ENCODE peak calls at places on chromosomes 1 and 21, in seven cellular contexts. N is tibial nerve, X is stomach, E is GM12878, R is transverse colon, Q is suprapubic skin, H is SK-N-SH. P is an unnamed sample.

GRCh38 chr1:55854911-55855310 is 639.7 kb upstream of the USP24 start:
- DNase-seq in N (no peak), X (no peak), E (no peak), R (no peak), Q (no peak), H (no peak), P (no peak)

GRCh38 chr1:202037706-202038296 is 27.4 kb downstream of the ELF3 start:
- DNase-seq in N (no peak), X (no peak), E (no peak), R (no peak), Q (no peak), H (no peak), P (no peak)

GRCh38 chr1:2807678-2808385 is 6.3 kb upstream of the TTC34 start:
- DNase-seq in N (no peak), X (no peak), E (no peak), R (no peak), Q (no peak), H (no peak), P (no peak)

GRCh38 chr1:8825985-8826481 is 8.6 kb upstream of the RERE start:
- DNase-seq in N (no peak), X (peak; percentile 23), E (no peak), R (no peak), Q (no peak), H (no peak), P (no peak)

GRCh38 chr1:65799601-65800000 is 6.9 kb downstream of the PDE4B start:
- DNase-seq in N (no peak), X (no peak), E (no peak), R (no peak), Q (no peak), H (no peak), P (no peak)

GRCh38 chr1:204203206-204203767 is 7.0 kb upstream of the KISS1 start:
- DNase-seq in N (no peak), X (no peak), E (no peak), R (no peak), Q (peak; percentile 65), H (no peak), P (no peak)

GRCh38 chr1:179252606-179253005 is 23.1 kb upstream of the ABL2 start:
- DNase-seq in N (no peak), X (no peak), E (no peak), R (no peak), Q (no peak), H (no peak), P (no peak)

GRCh38 chr1:63703661-63704060 is 70.2 kb upstream of the ROR1 start:
- DNase-seq in N (no peak), X (no peak), E (no peak), R (no peak), Q (no peak), H (peak; percentile 47), P (no peak)

GRCh38 chr1:211632808-211633522 is 42.5 kb downstream of the NEK2 start:
- DNase-seq in N (no peak), X (no peak), E (no peak), R (no peak), Q (no peak), H (no peak), P (peak; percentile 85)

GRCh38 chr1:111864862-111865261 is 109.2 kb downstream of the DDX20 start:
- DNase-seq in N (no peak), X (no peak), E (no peak), R (no peak), Q (no peak), H (no peak), P (no peak)

GRCh38 chr1:6935379-6936307 is 150.4 kb downstream of the CAMTA1 start:
- DNase-seq in N (no peak), X (no peak), E (no peak), R (no peak), Q (no peak), H (peak; percentile 64), P (no peak)

GRCh38 chr1:32683397-32683796 is 19.2 kb downstream of the SYNC start:
- DNase-seq in N (no peak), X (no peak), E (no peak), R (no peak), Q (no peak), H (no peak), P (no peak)

GRCh38 chr1:32681999-32682398 is 20.6 kb downstream of the SYNC start:
- DNase-seq in N (no peak), X (no peak), E (no peak), R (no peak), Q (no peak), H (no peak), P (no peak)

GRCh38 chr1:32684167-32684811 is 18.3 kb downstream of the SYNC start:
- DNase-seq in N (peak; percentile 75), X (peak; percentile 43), E (no peak), R (peak; percentile 60), Q (no peak), H (no peak), P (peak; percentile 72)

GRCh38 chr1:32681501-32681900 is 21.1 kb downstream of the SYNC start:
- DNase-seq in N (peak; percentile 19), X (no peak), E (no peak), R (no peak), Q (no peak), H (no peak), P (no peak)

GRCh38 chr1:32680642-32681041 is 21.9 kb downstream of the SYNC start:
- DNase-seq in N (no peak), X (no peak), E (no peak), R (no peak), Q (no peak), H (no peak), P (no peak)
- H3K27ac ChIP-seq in N (peak overlapping the region; percentile 46), X (no peak overlapping the region), E (no peak overlapping the region), R (no peak overlapping the region), Q (no peak overlapping the region), H (peak overlapping the region; percentile 8), P (no peak overlapping the region)

GRCh38 chr1:221708987-221709386 is 32.9 kb downstream of the DUSP10 start:
- DNase-seq in N (no peak), X (no peak), E (no peak), R (peak; percentile 28), Q (no peak), H (peak; percentile 18), P (no peak)

GRCh38 chr1:221706862-221707582 is 34.9 kb downstream of the DUSP10 start:
- DNase-seq in N (no peak), X (no peak), E (no peak), R (no peak), Q (no peak), H (no peak), P (no peak)

GRCh38 chr1:221706191-221706590 is 35.7 kb downstream of the DUSP10 start:
- DNase-seq in N (no peak), X (no peak), E (no peak), R (no peak), Q (no peak), H (no peak), P (no peak)

GRCh38 chr1:221709854-221710253 is 32.0 kb downstream of the DUSP10 start:
- DNase-seq in N (no peak), X (no peak), E (no peak), R (no peak), Q (no peak), H (no peak), P (no peak)

DNA sequence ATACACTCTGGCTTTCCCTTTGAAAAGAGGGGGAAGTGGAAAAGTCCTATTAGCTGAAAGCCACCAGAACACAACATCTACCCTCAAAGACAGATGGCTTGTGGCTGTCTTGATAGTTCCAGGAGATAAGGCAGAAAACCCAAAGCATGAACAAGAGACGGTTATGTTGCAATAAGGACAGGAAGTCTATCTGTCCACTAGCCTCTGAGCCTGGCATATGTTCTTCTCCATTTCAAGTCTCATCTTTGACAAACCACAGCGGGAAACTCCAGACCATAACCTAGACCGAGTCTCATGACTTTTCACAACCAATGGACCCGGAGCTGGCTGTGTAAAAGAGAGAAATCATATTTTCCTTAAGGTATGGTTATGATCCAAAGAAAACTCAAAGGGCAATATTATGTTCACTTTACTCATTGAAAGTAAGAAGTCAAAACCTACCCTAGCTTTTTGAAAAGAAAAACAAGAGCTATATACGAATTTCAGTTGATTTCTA is 33.8 kb downstream of the DUSP10 start:
- DNase-seq in N (peak; percentile 45), X (no peak), E (peak; percentile 78), R (no peak), Q (no peak), H (peak; percentile 57), P (no peak)
- TF ChIP-seq EP300 in N (no peak), X (no peak), E (peak; percentile 56), R (no peak), Q (no peak), H (no peak), P (no peak)

GRCh38 chr1:23421752-23422312 is 2.7 kb downstream of the TCEA3 start:
- DNase-seq in N (peak; percentile 37), X (no peak), E (no peak), R (peak; percentile 42), Q (no peak), H (peak; percentile 45), P (no peak)

GRCh38 chr1:23422955-23423354 is 1.6 kb downstream of the TCEA3 start:
- DNase-seq in N (peak; percentile 16), X (no peak), E (no peak), R (peak; percentile 25), Q (no peak), H (no peak), P (peak; percentile 42)

GRCh38 chr1:23423415-23424170 is 955 bp downstream of the TCEA3 start:
- DNase-seq in N (no peak), X (peak; percentile 81), E (no peak), R (peak; percentile 88), Q (no peak), H (peak; percentile 86), P (peak; percentile 74)

GRCh38 chr1:23421343-23421742 is 3.2 kb downstream of the TCEA3 start:
- DNase-seq in N (no peak), X (no peak), E (no peak), R (no peak), Q (no peak), H (no peak), P (no peak)

GRCh38 chr1:23422313-23422877 is 2.2 kb downstream of the TCEA3 start:
- DNase-seq in N (peak; percentile 53), X (peak; percentile 76), E (no peak), R (peak; percentile 89), Q (no peak), H (peak; percentile 73), P (peak; percentile 87)
- H3K4me1 ChIP-seq in N (peaks cover 42% of the 10 kb centered on the region), X (peaks cover 32% of the 10 kb centered on the region), E (no peaks in the 10 kb centered on the region), R (peaks cover 51% of the 10 kb centered on the region), Q (peaks cover 52% of the 10 kb centered on the region), H (peaks cover 30% of the 10 kb centered on the region), P (peaks cover 21% of the 10 kb centered on the region)

GRCh38 chr21:14097881-14098499 is 112.8 kb downstream of the LIPI start:
- DNase-seq in N (no peak), X (no peak), E (no peak), R (no peak), Q (no peak), H (no peak), P (no peak)

GRCh38 chr21:14096172-14096571 is 114.6 kb downstream of the LIPI start:
- DNase-seq in N (no peak), X (no peak), E (peak; percentile 36), R (no peak), Q (no peak), H (no peak), P (no peak)

GRCh38 chr21:14092834-14093560 is 117.8 kb downstream of the LIPI start:
- DNase-seq in N (no peak), X (no peak), E (no peak), R (no peak), Q (no peak), H (no peak), P (no peak)

GRCh38 chr21:14096577-14096976 is 114.2 kb downstream of the LIPI start:
- DNase-seq in N (no peak), X (no peak), E (no peak), R (no peak), Q (no peak), H (no peak), P (no peak)

GRCh38 chr21:14095021-14095420 is 115.7 kb downstream of the LIPI start:
- DNase-seq in N (no peak), X (no peak), E (no peak), R (no peak), Q (no peak), H (no peak), P (no peak)
- H3K27ac ChIP-seq in N (no peak overlapping the region), X (no peak overlapping the region), E (peak overlapping the region; percentile 48), R (no peak overlapping the region), Q (no peak overlapping the region), H (no peak overlapping the region), P (no peak overlapping the region)